ENCODE peak calls at places on chromosome 21, in eight cellular contexts. One of them, this sample, is unnamed.

GRCh38 chr21:38486705-38487104 is 11.6 kb downstream of the ERG start:
- DNase-seq in lower lobe of right lung: no peak
- DNase-seq in IMR-90: no peak
- DNase-seq in AG04450: no peak
- DNase-seq in CD4-positive, CD25-positive, alpha-beta regulatory T cell: no peak
- DNase-seq in tibial artery: no peak
- DNase-seq in stomach: no peak
- DNase-seq in mesendoderm: no peak
- DNase-seq in this sample: no peak

GRCh38 chr21:17542371-17542992 is 29.6 kb downstream of the CXADR start:
- DNase-seq in lower lobe of right lung: no peak
- DNase-seq in IMR-90: no peak
- DNase-seq in AG04450: no peak
- DNase-seq in CD4-positive, CD25-positive, alpha-beta regulatory T cell: no peak
- DNase-seq in tibial artery: no peak
- DNase-seq in stomach: no peak
- DNase-seq in mesendoderm: no peak
- DNase-seq in this sample: no peak

GRCh38 chr21:38631171-38631570 is 132.9 kb upstream of the ERG start:
- DNase-seq in lower lobe of right lung: no peak
- DNase-seq in IMR-90: no peak
- DNase-seq in AG04450: no peak
- DNase-seq in CD4-positive, CD25-positive, alpha-beta regulatory T cell: no peak
- DNase-seq in tibial artery: no peak
- DNase-seq in stomach: no peak
- DNase-seq in mesendoderm: no peak
- DNase-seq in this sample: no peak

GRCh38 chr21:25329227-25329626 is 278.1 kb downstream of the MRPL39 start:
- DNase-seq in lower lobe of right lung: no peak
- DNase-seq in IMR-90: peak; percentile 91
- DNase-seq in AG04450: peak; percentile 59
- DNase-seq in CD4-positive, CD25-positive, alpha-beta regulatory T cell: no peak
- DNase-seq in tibial artery: no peak
- DNase-seq in stomach: no peak
- DNase-seq in mesendoderm: no peak
- DNase-seq in this sample: no peak

GRCh38 chr21:34133802-34134201 is 60.4 kb downstream of the MRPS6 start:
- DNase-seq in lower lobe of right lung: no peak
- DNase-seq in IMR-90: no peak
- DNase-seq in AG04450: no peak
- DNase-seq in CD4-positive, CD25-positive, alpha-beta regulatory T cell: no peak
- DNase-seq in tibial artery: no peak
- DNase-seq in stomach: no peak
- DNase-seq in mesendoderm: peak; percentile 44
- DNase-seq in this sample: no peak

GRCh38 chr21:42120056-42120903 is 49.2 kb downstream of the UMODL1 start:
- DNase-seq in lower lobe of right lung: no peak
- DNase-seq in IMR-90: no peak
- DNase-seq in AG04450: no peak
- DNase-seq in CD4-positive, CD25-positive, alpha-beta regulatory T cell: no peak
- DNase-seq in tibial artery: no peak
- DNase-seq in stomach: no peak
- DNase-seq in mesendoderm: peak; percentile 63
- DNase-seq in this sample: no peak

GRCh38 chr21:37232274-37233018 is 34.7 kb downstream of the VPS26C start:
- DNase-seq in lower lobe of right lung: no peak
- DNase-seq in IMR-90: no peak
- DNase-seq in AG04450: no peak
- DNase-seq in CD4-positive, CD25-positive, alpha-beta regulatory T cell: no peak
- DNase-seq in tibial artery: no peak
- DNase-seq in stomach: no peak
- DNase-seq in mesendoderm: no peak
- DNase-seq in this sample: no peak

GRCh38 chr21:46567348-46567747 is 37.5 kb downstream of the S100B start:
- DNase-seq in lower lobe of right lung: peak; percentile 16
- DNase-seq in IMR-90: no peak
- DNase-seq in AG04450: no peak
- DNase-seq in CD4-positive, CD25-positive, alpha-beta regulatory T cell: no peak
- DNase-seq in tibial artery: no peak
- DNase-seq in stomach: no peak
- DNase-seq in mesendoderm: no peak
- DNase-seq in this sample: no peak

GRCh38 chr21:31181089-31181757 is 142.9 kb upstream of the KRTAP19-8 start:
- DNase-seq in lower lobe of right lung: no peak
- DNase-seq in IMR-90: no peak
- DNase-seq in AG04450: no peak
- DNase-seq in CD4-positive, CD25-positive, alpha-beta regulatory T cell: peak; percentile 41
- DNase-seq in tibial artery: no peak
- DNase-seq in stomach: no peak
- DNase-seq in mesendoderm: no peak
- DNase-seq in this sample: peak; percentile 54

GRCh38 chr21:41507521-41508414 is at the start of gene TMPRSS2:
- DNase-seq in lower lobe of right lung: peak; percentile 88
- DNase-seq in IMR-90: no peak
- DNase-seq in AG04450: no peak
- DNase-seq in CD4-positive, CD25-positive, alpha-beta regulatory T cell: no peak
- DNase-seq in tibial artery: no peak
- DNase-seq in stomach: peak; percentile 92
- DNase-seq in mesendoderm: peak; percentile 61
- DNase-seq in this sample: no peak

GRCh38 chr21:45381865-45382697 is 22.9 kb upstream of the COL18A1 start:
- DNase-seq in lower lobe of right lung: peak; percentile 31
- DNase-seq in IMR-90: no peak
- DNase-seq in AG04450: no peak
- DNase-seq in CD4-positive, CD25-positive, alpha-beta regulatory T cell: no peak
- DNase-seq in tibial artery: peak; percentile 62
- DNase-seq in stomach: no peak
- DNase-seq in mesendoderm: no peak
- DNase-seq in this sample: no peak

GRCh38 chr21:46111193-46111571 is 13.3 kb downstream of the COL6A2 start:
- DNase-seq in lower lobe of right lung: no peak
- DNase-seq in IMR-90: no peak
- DNase-seq in AG04450: no peak
- DNase-seq in CD4-positive, CD25-positive, alpha-beta regulatory T cell: no peak
- DNase-seq in tibial artery: no peak
- DNase-seq in stomach: peak; percentile 17
- DNase-seq in mesendoderm: no peak
- DNase-seq in this sample: no peak

GRCh38 chr21:25901580-25901979 is 166.8 kb downstream of the GABPA start:
- DNase-seq in lower lobe of right lung: no peak
- DNase-seq in IMR-90: peak; percentile 39
- DNase-seq in AG04450: no peak
- DNase-seq in CD4-positive, CD25-positive, alpha-beta regulatory T cell: no peak
- DNase-seq in tibial artery: no peak
- DNase-seq in stomach: no peak
- DNase-seq in mesendoderm: no peak
- DNase-seq in this sample: no peak

GRCh38 chr21:40847956-40848355 is 998 bp upstream of the DSCAM start:
- DNase-seq in lower lobe of right lung: no peak
- DNase-seq in IMR-90: no peak
- DNase-seq in AG04450: no peak
- DNase-seq in CD4-positive, CD25-positive, alpha-beta regulatory T cell: no peak
- DNase-seq in tibial artery: no peak
- DNase-seq in stomach: no peak
- DNase-seq in mesendoderm: peak; percentile 11
- DNase-seq in this sample: no peak

GRCh38 chr21:25626752-25627151 is 12.3 kb upstream of the JAM2 start:
- DNase-seq in lower lobe of right lung: no peak
- DNase-seq in IMR-90: no peak
- DNase-seq in AG04450: no peak
- DNase-seq in CD4-positive, CD25-positive, alpha-beta regulatory T cell: no peak
- DNase-seq in tibial artery: no peak
- DNase-seq in stomach: no peak
- DNase-seq in mesendoderm: no peak
- DNase-seq in this sample: no peak

GRCh38 chr21:39367783-39368182 is 18.9 kb upstream of the HMGN1 start:
- DNase-seq in lower lobe of right lung: no peak
- DNase-seq in IMR-90: no peak
- DNase-seq in AG04450: no peak
- DNase-seq in CD4-positive, CD25-positive, alpha-beta regulatory T cell: no peak
- DNase-seq in tibial artery: no peak
- DNase-seq in stomach: no peak
- DNase-seq in mesendoderm: no peak
- DNase-seq in this sample: no peak

GRCh38 chr21:45624356-45624854 is 19.1 kb upstream of the PCBP3 start:
- DNase-seq in lower lobe of right lung: no peak
- DNase-seq in IMR-90: no peak
- DNase-seq in AG04450: no peak
- DNase-seq in CD4-positive, CD25-positive, alpha-beta regulatory T cell: no peak
- DNase-seq in tibial artery: peak; percentile 24
- DNase-seq in stomach: no peak
- DNase-seq in mesendoderm: no peak
- DNase-seq in this sample: no peak

GRCh38 chr21:29196021-29196663 is 65.7 kb downstream of the MAP3K7CL start:
- DNase-seq in lower lobe of right lung: peak; percentile 49
- DNase-seq in IMR-90: peak; percentile 97
- DNase-seq in AG04450: peak; percentile 80
- DNase-seq in CD4-positive, CD25-positive, alpha-beta regulatory T cell: peak; percentile 46
- DNase-seq in tibial artery: peak; percentile 72
- DNase-seq in stomach: peak; percentile 53
- DNase-seq in mesendoderm: peak; percentile 72
- DNase-seq in this sample: peak; percentile 46
- H3K27ac ChIP-seq in lower lobe of right lung: peak overlapping the region; percentile 64
- H3K27ac ChIP-seq in IMR-90: peak overlapping the region; percentile 3
- H3K27ac ChIP-seq in AG04450: peak overlapping the region; percentile 86
- H3K27ac ChIP-seq in CD4-positive, CD25-positive, alpha-beta regulatory T cell: peak overlapping the region; percentile 39
- H3K27ac ChIP-seq in tibial artery: peak overlapping the region; percentile 16
- H3K27ac ChIP-seq in stomach: peak overlapping the region; percentile 77
- H3K27ac ChIP-seq in mesendoderm: no peak overlapping the region
- H3K27ac ChIP-seq in this sample: no peak overlapping the region

GRCh38 chr21:27275294-27275927 is 308.5 kb upstream of the ADAMTS5 start:
- DNase-seq in lower lobe of right lung: no peak
- DNase-seq in IMR-90: peak; percentile 88
- DNase-seq in AG04450: peak; percentile 18
- DNase-seq in CD4-positive, CD25-positive, alpha-beta regulatory T cell: no peak
- DNase-seq in tibial artery: no peak
- DNase-seq in stomach: no peak
- DNase-seq in mesendoderm: no peak
- DNase-seq in this sample: no peak
- H3K27ac ChIP-seq in lower lobe of right lung: no peak overlapping the region
- H3K27ac ChIP-seq in IMR-90: peak overlapping the region; percentile 37
- H3K27ac ChIP-seq in AG04450: no peak overlapping the region
- H3K27ac ChIP-seq in CD4-positive, CD25-positive, alpha-beta regulatory T cell: no peak overlapping the region
- H3K27ac ChIP-seq in tibial artery: peak overlapping the region; percentile 19
- H3K27ac ChIP-seq in stomach: no peak overlapping the region
- H3K27ac ChIP-seq in mesendoderm: no peak overlapping the region
- H3K27ac ChIP-seq in this sample: no peak overlapping the region

GRCh38 chr21:35219719-35220118 is 170.6 kb upstream of the RUNX1 start:
- DNase-seq in lower lobe of right lung: no peak
- DNase-seq in IMR-90: no peak
- DNase-seq in AG04450: no peak
- DNase-seq in CD4-positive, CD25-positive, alpha-beta regulatory T cell: no peak
- DNase-seq in tibial artery: no peak
- DNase-seq in stomach: no peak
- DNase-seq in mesendoderm: no peak
- DNase-seq in this sample: no peak

GRCh38 chr21:35215870-35216269 is 166.8 kb upstream of the RUNX1 start:
- DNase-seq in lower lobe of right lung: no peak
- DNase-seq in IMR-90: no peak
- DNase-seq in AG04450: no peak
- DNase-seq in CD4-positive, CD25-positive, alpha-beta regulatory T cell: no peak
- DNase-seq in tibial artery: no peak
- DNase-seq in stomach: no peak
- DNase-seq in mesendoderm: peak; percentile 58
- DNase-seq in this sample: no peak

GRCh38 chr21:35219291-35219690 is 170.2 kb upstream of the RUNX1 start:
- DNase-seq in lower lobe of right lung: no peak
- DNase-seq in IMR-90: no peak
- DNase-seq in AG04450: no peak
- DNase-seq in CD4-positive, CD25-positive, alpha-beta regulatory T cell: no peak
- DNase-seq in tibial artery: no peak
- DNase-seq in stomach: no peak
- DNase-seq in mesendoderm: no peak
- DNase-seq in this sample: no peak

GRCh38 chr21:35217504-35218060 is 168.5 kb upstream of the RUNX1 start:
- DNase-seq in lower lobe of right lung: no peak
- DNase-seq in IMR-90: peak; percentile 85
- DNase-seq in AG04450: no peak
- DNase-seq in CD4-positive, CD25-positive, alpha-beta regulatory T cell: no peak
- DNase-seq in tibial artery: no peak
- DNase-seq in stomach: no peak
- DNase-seq in mesendoderm: peak; percentile 99
- DNase-seq in this sample: no peak

GRCh38 chr21:35216966-35217365 is 167.9 kb upstream of the RUNX1 start:
- DNase-seq in lower lobe of right lung: no peak
- DNase-seq in IMR-90: no peak
- DNase-seq in AG04450: no peak
- DNase-seq in CD4-positive, CD25-positive, alpha-beta regulatory T cell: no peak
- DNase-seq in tibial artery: no peak
- DNase-seq in stomach: no peak
- DNase-seq in mesendoderm: peak; percentile 19
- DNase-seq in this sample: no peak
- H3K27ac ChIP-seq in lower lobe of right lung: peak overlapping the region; percentile 48
- H3K27ac ChIP-seq in IMR-90: no peak overlapping the region
- H3K27ac ChIP-seq in AG04450: no peak overlapping the region
- H3K27ac ChIP-seq in CD4-positive, CD25-positive, alpha-beta regulatory T cell: no peak overlapping the region
- H3K27ac ChIP-seq in tibial artery: no peak overlapping the region
- H3K27ac ChIP-seq in stomach: no peak overlapping the region
- H3K27ac ChIP-seq in mesendoderm: no peak overlapping the region
- H3K27ac ChIP-seq in this sample: no peak overlapping the region

GRCh38 chr21:15059397-15059796 is 5.4 kb downstream of the NRIP1 start:
- DNase-seq in lower lobe of right lung: no peak
- DNase-seq in IMR-90: no peak
- DNase-seq in AG04450: no peak
- DNase-seq in CD4-positive, CD25-positive, alpha-beta regulatory T cell: no peak
- DNase-seq in tibial artery: no peak
- DNase-seq in stomach: no peak
- DNase-seq in mesendoderm: no peak
- DNase-seq in this sample: no peak

GRCh38 chr21:15058718-15059316 is 6.0 kb downstream of the NRIP1 start:
- DNase-seq in lower lobe of right lung: no peak
- DNase-seq in IMR-90: peak; percentile 68
- DNase-seq in AG04450: no peak
- DNase-seq in CD4-positive, CD25-positive, alpha-beta regulatory T cell: no peak
- DNase-seq in tibial artery: no peak
- DNase-seq in stomach: no peak
- DNase-seq in mesendoderm: peak; percentile 85
- DNase-seq in this sample: no peak

GRCh38 chr21:15054606-15055239 is 10.1 kb downstream of the NRIP1 start:
- DNase-seq in lower lobe of right lung: no peak
- DNase-seq in IMR-90: no peak
- DNase-seq in AG04450: no peak
- DNase-seq in CD4-positive, CD25-positive, alpha-beta regulatory T cell: no peak
- DNase-seq in tibial artery: no peak
- DNase-seq in stomach: no peak
- DNase-seq in mesendoderm: no peak
- DNase-seq in this sample: no peak

GRCh38 chr21:15054089-15054488 is 10.7 kb downstream of the NRIP1 start:
- DNase-seq in lower lobe of right lung: no peak
- DNase-seq in IMR-90: no peak
- DNase-seq in AG04450: no peak
- DNase-seq in CD4-positive, CD25-positive, alpha-beta regulatory T cell: no peak
- DNase-seq in tibial artery: no peak
- DNase-seq in stomach: no peak
- DNase-seq in mesendoderm: no peak
- DNase-seq in this sample: no peak

DNA sequence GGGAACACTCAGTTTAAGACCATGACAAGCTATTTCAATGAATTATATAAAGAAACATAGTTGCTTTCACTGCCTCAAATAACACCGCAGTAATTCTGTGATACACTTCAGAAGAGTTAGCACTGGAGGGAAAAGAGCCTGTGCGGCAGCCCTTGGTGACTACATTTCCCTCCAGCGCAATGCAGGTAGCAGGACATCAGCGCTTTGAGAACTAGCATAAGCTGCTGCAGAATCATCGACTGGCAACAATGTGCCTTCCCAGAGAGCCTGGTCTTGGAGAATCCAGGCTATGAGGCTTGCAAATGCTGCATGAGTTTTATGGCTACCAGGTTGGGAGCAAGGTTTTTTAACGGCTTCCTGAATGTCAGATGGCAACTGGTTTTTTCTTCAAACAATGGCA is 7.5 kb downstream of the NRIP1 start:
- DNase-seq in lower lobe of right lung: no peak
- DNase-seq in IMR-90: no peak
- DNase-seq in AG04450: no peak
- DNase-seq in CD4-positive, CD25-positive, alpha-beta regulatory T cell: no peak
- DNase-seq in tibial artery: no peak
- DNase-seq in stomach: no peak
- DNase-seq in mesendoderm: peak; percentile 63
- DNase-seq in this sample: no peak
- H3K27ac ChIP-seq in lower lobe of right lung: no peak overlapping the region
- H3K27ac ChIP-seq in IMR-90: no peak overlapping the region
- H3K27ac ChIP-seq in AG04450: no peak overlapping the region
- H3K27ac ChIP-seq in CD4-positive, CD25-positive, alpha-beta regulatory T cell: no peak overlapping the region
- H3K27ac ChIP-seq in tibial artery: no peak overlapping the region
- H3K27ac ChIP-seq in stomach: peak overlapping the region; percentile 72
- H3K27ac ChIP-seq in mesendoderm: no peak overlapping the region
- H3K27ac ChIP-seq in this sample: no peak overlapping the region

This sample was measured in CD4-positive, alpha-beta T cell.